ENCODE peak calls at places on chromosomes 7 and 10, in four cellular contexts. One of them, this sample, is unnamed.

GRCh38 chr7:25382175-25382574 is 153.9 kb upstream of the NPVF start:
- DNase-seq in GM12878: no peak
- DNase-seq in K562: no peak
- DNase-seq in SK-N-SH: no peak
- DNase-seq in this sample: no peak

GRCh38 chr7:50205011-50205410 is 99.5 kb upstream of the IKZF1 start:
- DNase-seq in SK-N-SH: no peak
- DNase-seq in K562: no peak
- DNase-seq in GM12878: no peak
- DNase-seq in this sample: peak; percentile 24

GRCh38 chr10:84668186-84668763 is 339.9 kb downstream of the CCSER2 start:
- DNase-seq in GM12878: no peak
- DNase-seq in K562: no peak
- DNase-seq in SK-N-SH: no peak
- DNase-seq in this sample: no peak

GRCh38 chr7:5694221-5694754 is 87.2 kb downstream of the RNF216 start:
- DNase-seq in GM12878: no peak
- DNase-seq in SK-N-SH: no peak
- DNase-seq in K562: no peak
- DNase-seq in this sample: no peak

GRCh38 chr7:128112781-128113221 is 81.6 kb upstream of the LRRC4 start:
- DNase-seq in K562: no peak
- DNase-seq in SK-N-SH: peak; percentile 55
- DNase-seq in GM12878: no peak
- DNase-seq in this sample: no peak

GRCh38 chr10:95353123-95353522 is 62.3 kb upstream of the PDLIM1 start:
- DNase-seq in SK-N-SH: no peak
- DNase-seq in GM12878: no peak
- DNase-seq in K562: no peak
- DNase-seq in this sample: no peak

GRCh38 chr10:8815969-8816368 is 761.5 kb downstream of the GATA3 start:
- DNase-seq in SK-N-SH: no peak
- DNase-seq in K562: no peak
- DNase-seq in GM12878: no peak
- DNase-seq in this sample: no peak

GRCh38 chr7:41107938-41108448 is 594.9 kb downstream of the INHBA start:
- DNase-seq in K562: no peak
- DNase-seq in SK-N-SH: no peak
- DNase-seq in GM12878: peak; percentile 4
- DNase-seq in this sample: no peak

GRCh38 chr10:4981722-4982471 is 18.7 kb downstream of the AKR1C1 start:
- DNase-seq in GM12878: no peak
- DNase-seq in K562: peak; percentile 62
- DNase-seq in SK-N-SH: peak; percentile 12
- DNase-seq in this sample: peak; percentile 30

GRCh38 chr7:24877790-24878311 is 102.1 kb downstream of the OSBPL3 start:
- DNase-seq in K562: no peak
- DNase-seq in GM12878: peak; percentile 62
- DNase-seq in SK-N-SH: no peak
- DNase-seq in this sample: no peak

GRCh38 chr7:47992446-47992845 is 13.0 kb upstream of the HUS1 start:
- DNase-seq in K562: no peak
- DNase-seq in GM12878: no peak
- DNase-seq in SK-N-SH: no peak
- DNase-seq in this sample: no peak

GRCh38 chr7:47990592-47990991 is 11.2 kb upstream of the HUS1 start:
- DNase-seq in K562: no peak
- DNase-seq in SK-N-SH: no peak
- DNase-seq in GM12878: no peak
- DNase-seq in this sample: no peak

GRCh38 chr7:47991270-47991669 is 11.9 kb upstream of the HUS1 start:
- DNase-seq in K562: no peak
- DNase-seq in GM12878: no peak
- DNase-seq in SK-N-SH: no peak
- DNase-seq in this sample: no peak

GRCh38 chr7:47991741-47992311 is 12.4 kb upstream of the HUS1 start:
- DNase-seq in SK-N-SH: peak; percentile 59
- DNase-seq in GM12878: peak; percentile 39
- DNase-seq in K562: peak; percentile 37
- DNase-seq in this sample: peak; percentile 87

DNA sequence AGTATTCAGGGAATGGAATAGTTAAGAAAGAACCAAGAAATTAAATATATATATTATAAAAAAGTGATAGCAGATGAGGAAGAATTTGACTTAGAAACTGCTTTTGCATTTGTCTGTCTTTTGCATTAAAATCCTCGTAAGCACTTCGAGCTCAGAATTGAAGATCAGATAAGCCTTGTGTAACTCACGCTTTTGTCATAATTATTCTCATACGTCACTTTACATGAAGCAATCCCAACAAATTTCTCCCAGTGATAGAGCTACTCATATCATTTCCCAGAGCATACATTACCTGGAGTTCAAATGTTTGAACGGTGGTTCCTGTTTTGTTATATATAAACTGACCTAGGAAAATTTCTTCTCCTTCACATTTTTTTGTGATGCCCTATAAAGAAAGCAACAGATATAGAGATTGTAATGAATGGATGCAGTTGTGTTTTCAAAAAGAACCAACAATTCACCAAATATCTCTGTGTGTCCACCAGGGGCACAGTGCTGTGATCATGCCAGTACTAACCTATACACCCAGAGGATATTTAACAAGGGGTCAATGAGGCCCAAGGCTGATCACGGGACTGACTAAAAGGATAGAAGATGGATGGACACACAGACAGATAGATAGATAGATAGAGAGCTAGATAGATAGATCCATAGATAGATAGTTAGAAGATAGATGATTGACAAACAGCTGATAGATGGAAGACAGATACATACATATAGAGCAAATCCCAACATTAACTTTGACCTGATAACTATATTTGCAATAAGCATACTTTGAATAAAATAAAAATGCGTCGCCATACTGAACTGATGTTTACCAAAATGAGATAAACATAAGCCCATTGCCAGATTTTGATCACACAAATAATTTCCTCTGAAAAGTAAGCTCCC is 9.3 kb upstream of the HUS1 start:
- DNase-seq in SK-N-SH: peak; percentile 56
- DNase-seq in K562: no peak
- DNase-seq in GM12878: no peak
- DNase-seq in this sample: no peak
- TF ChIP-seq USF1 in SK-N-SH: no peak
- TF ChIP-seq USF1 in K562: no peak
- TF ChIP-seq USF1 in GM12878: no peak
- TF ChIP-seq USF1 in this sample: no peak

DNA sequence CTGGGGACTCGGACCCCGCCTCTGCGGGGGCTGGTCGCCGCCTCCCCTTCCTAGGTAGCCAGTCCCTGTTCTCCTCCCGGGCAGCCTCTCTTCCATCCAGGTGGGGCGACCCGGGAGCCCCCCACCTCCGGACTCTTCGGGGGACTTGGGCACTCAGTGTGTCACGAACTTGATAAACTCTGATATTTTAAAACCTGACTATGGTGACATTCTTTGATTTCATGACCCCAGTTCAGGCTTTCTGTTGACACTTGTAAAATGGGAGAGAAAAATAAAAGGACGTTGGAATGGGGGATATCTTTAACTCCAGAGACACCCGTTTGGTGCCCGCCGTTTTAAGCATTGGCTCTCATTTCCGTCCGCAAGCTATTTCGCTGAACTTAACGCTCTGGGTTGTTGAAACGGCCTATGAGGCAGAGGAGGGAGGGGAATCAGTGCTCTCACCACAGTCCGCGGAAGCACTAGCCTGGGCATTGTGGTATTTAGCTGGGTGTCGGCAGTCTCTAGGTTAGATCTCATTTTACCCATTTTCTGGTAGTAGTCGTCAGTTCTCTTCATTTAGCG is 662 bp downstream of the VPS26A start:
- DNase-seq in K562: no peak
- DNase-seq in SK-N-SH: peak; percentile 44
- DNase-seq in GM12878: no peak
- DNase-seq in this sample: peak; percentile 28
- TF ChIP-seq USF1 in K562: no peak
- TF ChIP-seq USF1 in SK-N-SH: no peak
- TF ChIP-seq USF1 in GM12878: no peak
- TF ChIP-seq USF1 in this sample: peak; percentile 13

DNA sequence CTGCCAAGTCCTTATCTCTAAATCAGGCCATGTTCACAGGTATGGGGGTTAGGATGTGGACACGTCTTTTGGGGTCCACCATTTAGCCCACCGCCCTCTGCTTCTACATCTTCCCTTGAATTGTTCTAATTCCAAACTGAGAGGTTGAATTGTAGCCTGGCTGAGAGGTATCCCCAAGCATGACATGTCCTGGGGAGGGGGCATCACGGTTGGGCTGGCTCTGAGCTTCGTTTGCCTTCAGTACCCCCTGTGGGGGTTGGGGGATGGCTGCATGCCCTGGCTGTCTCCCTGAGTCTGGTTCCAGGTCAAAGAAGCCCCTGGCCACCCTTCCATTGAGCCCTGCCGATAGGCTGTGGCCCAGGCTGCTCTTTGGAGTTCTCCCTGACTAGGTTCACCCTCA is 204.6 kb downstream of the GLRX3 start:
- DNase-seq in SK-N-SH: no peak
- DNase-seq in K562: no peak
- DNase-seq in GM12878: no peak
- DNase-seq in this sample: no peak
- TF ChIP-seq USF1 in SK-N-SH: no peak
- TF ChIP-seq USF1 in K562: no peak
- TF ChIP-seq USF1 in GM12878: no peak
- TF ChIP-seq USF1 in this sample: no peak

GRCh38 chr7:13467111-13467547 is 522.3 kb downstream of the ETV1 start:
- DNase-seq in SK-N-SH: peak; percentile 59
- DNase-seq in GM12878: no peak
- DNase-seq in K562: no peak
- DNase-seq in this sample: no peak
- TF ChIP-seq USF1 in SK-N-SH: no peak
- TF ChIP-seq USF1 in GM12878: no peak
- TF ChIP-seq USF1 in K562: no peak
- TF ChIP-seq USF1 in this sample: no peak

GRCh38 chr7:156854654-156855053 is 38.3 kb downstream of the LMBR1 start:
- DNase-seq in GM12878: no peak
- DNase-seq in K562: no peak
- DNase-seq in SK-N-SH: no peak
- DNase-seq in this sample: no peak
- TF ChIP-seq USF1 in GM12878: no peak
- TF ChIP-seq USF1 in K562: no peak
- TF ChIP-seq USF1 in SK-N-SH: no peak
- TF ChIP-seq USF1 in this sample: no peak

GRCh38 chr10:14403846-14404623 is 73.3 kb upstream of the FRMD4A start:
- DNase-seq in K562: no peak
- DNase-seq in SK-N-SH: peak; percentile 62
- DNase-seq in GM12878: no peak
- DNase-seq in this sample: no peak

GRCh38 chr10:14407567-14407966 is 76.8 kb upstream of the FRMD4A start:
- DNase-seq in GM12878: no peak
- DNase-seq in SK-N-SH: no peak
- DNase-seq in K562: no peak
- DNase-seq in this sample: no peak

GRCh38 chr10:14408139-14408538 is 77.4 kb upstream of the FRMD4A start:
- DNase-seq in GM12878: no peak
- DNase-seq in SK-N-SH: no peak
- DNase-seq in K562: no peak
- DNase-seq in this sample: no peak

GRCh38 chr10:14403359-14403758 is 72.6 kb upstream of the FRMD4A start:
- DNase-seq in K562: no peak
- DNase-seq in SK-N-SH: no peak
- DNase-seq in GM12878: no peak
- DNase-seq in this sample: no peak

DNA sequence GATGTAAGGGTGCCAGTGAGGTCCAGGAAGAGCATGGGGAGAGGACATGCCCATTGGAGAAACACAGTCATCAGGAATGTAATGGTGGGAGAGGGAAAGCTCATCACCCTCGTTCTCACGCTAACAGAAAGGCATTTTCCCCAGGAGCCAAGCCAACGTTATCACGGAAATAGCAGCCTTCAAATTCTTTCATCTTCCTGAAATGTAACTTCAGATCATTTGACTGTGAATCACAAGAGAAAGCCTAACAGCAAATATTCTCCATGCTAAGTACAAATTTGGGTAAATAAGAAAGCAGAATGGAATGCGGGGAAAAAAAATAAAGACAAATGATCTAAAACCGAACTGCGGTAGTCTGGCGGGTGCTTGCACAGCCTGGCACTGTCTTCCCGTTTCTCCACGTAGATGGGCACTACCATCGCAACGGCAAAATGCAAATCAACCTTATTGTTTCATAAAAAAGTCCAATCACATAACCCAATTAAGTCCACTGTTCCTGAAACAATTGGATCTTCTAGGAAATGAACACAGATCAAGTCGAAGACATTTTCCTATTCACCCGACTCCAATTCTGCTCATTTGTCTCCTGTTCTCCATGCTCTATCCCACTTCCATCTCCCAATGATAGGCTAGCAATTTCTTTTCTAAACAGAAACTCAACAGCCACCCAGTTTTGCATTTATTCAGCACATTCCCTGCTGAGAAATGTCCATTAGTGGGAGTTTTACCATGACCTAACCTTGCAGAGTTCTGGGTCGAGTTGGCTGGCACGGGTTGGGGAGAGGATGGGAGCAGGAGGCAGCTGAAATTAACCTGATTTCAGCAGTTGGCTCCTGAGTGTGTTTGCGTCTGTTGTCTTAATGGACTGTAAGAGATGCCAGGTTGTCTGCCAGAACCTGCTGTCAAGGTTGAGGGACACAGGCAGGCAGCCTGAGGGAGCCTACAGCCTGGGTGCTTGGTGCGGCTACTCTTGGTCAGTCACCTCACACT is 74.6 kb upstream of the FRMD4A start:
- DNase-seq in GM12878: no peak
- DNase-seq in K562: no peak
- DNase-seq in SK-N-SH: no peak
- DNase-seq in this sample: no peak
- TF ChIP-seq USF1 in GM12878: no peak
- TF ChIP-seq USF1 in K562: no peak
- TF ChIP-seq USF1 in SK-N-SH: no peak
- TF ChIP-seq USF1 in this sample: no peak

GRCh38 chr7:148824864-148825263 is 59.2 kb downstream of the EZH2 start:
- DNase-seq in GM12878: no peak
- DNase-seq in SK-N-SH: no peak
- DNase-seq in K562: no peak
- DNase-seq in this sample: no peak

GRCh38 chr7:148821422-148821821 is 62.7 kb downstream of the EZH2 start:
- DNase-seq in K562: no peak
- DNase-seq in SK-N-SH: no peak
- DNase-seq in GM12878: no peak
- DNase-seq in this sample: no peak

GRCh38 chr7:148815612-148816011 is 68.5 kb downstream of the EZH2 start:
- DNase-seq in K562: no peak
- DNase-seq in SK-N-SH: no peak
- DNase-seq in GM12878: no peak
- DNase-seq in this sample: no peak

GRCh38 chr7:148814938-148815559 is 69.0 kb downstream of the EZH2 start:
- DNase-seq in K562: no peak
- DNase-seq in GM12878: no peak
- DNase-seq in SK-N-SH: no peak
- DNase-seq in this sample: no peak

GRCh38 chr7:148819697-148820332 is 64.3 kb downstream of the EZH2 start:
- DNase-seq in GM12878: no peak
- DNase-seq in SK-N-SH: no peak
- DNase-seq in K562: no peak
- DNase-seq in this sample: no peak
- TF ChIP-seq USF1 in GM12878: no peak
- TF ChIP-seq USF1 in SK-N-SH: no peak
- TF ChIP-seq USF1 in K562: no peak
- TF ChIP-seq USF1 in this sample: no peak